ENCODE peak calls at places on chromosome 12, in five cellular contexts. One of them, this sample, is unnamed.

GRCh38 chr12:77161944-77162343 is 96.6 kb upstream of the E2F7 start:
- DNase-seq in ecto neural progenitor cell: peak; percentile 65
- DNase-seq in lung microvascular endothelial cell: no peak
- DNase-seq in hypothalamus: no peak
- DNase-seq in H4: no peak
- DNase-seq in this sample: no peak

GRCh38 chr12:76922821-76923315 is 44.0 kb upstream of the CSRP2 start:
- DNase-seq in lung microvascular endothelial cell: no peak
- DNase-seq in ecto neural progenitor cell: no peak
- DNase-seq in H4: no peak
- DNase-seq in hypothalamus: no peak
- DNase-seq in this sample: no peak

GRCh38 chr12:7571253-7571652 is 67.7 kb upstream of the CD163 start:
- DNase-seq in ecto neural progenitor cell: no peak
- DNase-seq in H4: no peak
- DNase-seq in lung microvascular endothelial cell: no peak
- DNase-seq in hypothalamus: no peak
- DNase-seq in this sample: no peak

GRCh38 chr12:25767613-25768012 is 190.9 kb upstream of the RASSF8 start:
- DNase-seq in lung microvascular endothelial cell: no peak
- DNase-seq in H4: no peak
- DNase-seq in hypothalamus: no peak
- DNase-seq in ecto neural progenitor cell: no peak
- DNase-seq in this sample: no peak

GRCh38 chr12:4984971-4985370 is 58.7 kb upstream of the KCNA5 start:
- DNase-seq in hypothalamus: no peak
- DNase-seq in lung microvascular endothelial cell: no peak
- DNase-seq in ecto neural progenitor cell: no peak
- DNase-seq in H4: no peak
- DNase-seq in this sample: no peak

GRCh38 chr12:127832172-127832571 is 434.8 kb upstream of the TMEM132C start:
- DNase-seq in hypothalamus: no peak
- DNase-seq in ecto neural progenitor cell: no peak
- DNase-seq in H4: no peak
- DNase-seq in lung microvascular endothelial cell: no peak
- DNase-seq in this sample: no peak

GRCh38 chr12:22969521-22969920 is 344.6 kb downstream of the ETNK1 start:
- DNase-seq in lung microvascular endothelial cell: no peak
- DNase-seq in hypothalamus: no peak
- DNase-seq in ecto neural progenitor cell: no peak
- DNase-seq in H4: no peak
- DNase-seq in this sample: no peak

GRCh38 chr12:69553626-69554248 is 31.5 kb upstream of the CCT2 start:
- DNase-seq in lung microvascular endothelial cell: peak; percentile 78
- DNase-seq in hypothalamus: no peak
- DNase-seq in H4: peak; percentile 40
- DNase-seq in ecto neural progenitor cell: no peak
- DNase-seq in this sample: peak; percentile 18

GRCh38 chr12:100661300-100661951 is 87.9 kb downstream of the GAS2L3 start:
- DNase-seq in lung microvascular endothelial cell: peak; percentile 55
- DNase-seq in hypothalamus: no peak
- DNase-seq in H4: no peak
- DNase-seq in ecto neural progenitor cell: no peak
- DNase-seq in this sample: no peak

GRCh38 chr12:20493924-20494323 is 125.6 kb downstream of the PDE3A start:
- DNase-seq in ecto neural progenitor cell: no peak
- DNase-seq in H4: no peak
- DNase-seq in lung microvascular endothelial cell: no peak
- DNase-seq in hypothalamus: no peak
- DNase-seq in this sample: no peak

GRCh38 chr12:112149596-112149995 is 24.2 kb downstream of the TRAFD1 start:
- DNase-seq in hypothalamus: no peak
- DNase-seq in lung microvascular endothelial cell: no peak
- DNase-seq in ecto neural progenitor cell: peak; percentile 43
- DNase-seq in H4: no peak
- DNase-seq in this sample: no peak

GRCh38 chr12:116975779-116976393 is 65.1 kb downstream of the FBXW8 start:
- DNase-seq in lung microvascular endothelial cell: no peak
- DNase-seq in ecto neural progenitor cell: no peak
- DNase-seq in hypothalamus: no peak
- DNase-seq in H4: no peak
- DNase-seq in this sample: no peak

GRCh38 chr12:63787306-63787705 is 7.6 kb downstream of the RXYLT1 start:
- DNase-seq in lung microvascular endothelial cell: no peak
- DNase-seq in ecto neural progenitor cell: no peak
- DNase-seq in hypothalamus: no peak
- DNase-seq in H4: no peak
- DNase-seq in this sample: no peak

GRCh38 chr12:15701212-15701611 is 88.0 kb downstream of the EPS8 start:
- DNase-seq in H4: no peak
- DNase-seq in lung microvascular endothelial cell: peak; percentile 64
- DNase-seq in ecto neural progenitor cell: no peak
- DNase-seq in hypothalamus: no peak
- DNase-seq in this sample: no peak

GRCh38 chr12:115044073-115044472 is 360.1 kb upstream of the TBX3 start:
- DNase-seq in H4: peak; percentile 16
- DNase-seq in lung microvascular endothelial cell: no peak
- DNase-seq in ecto neural progenitor cell: no peak
- DNase-seq in hypothalamus: no peak
- DNase-seq in this sample: no peak

GRCh38 chr12:108816652-108817335 is 40.6 kb downstream of the SSH1 start:
- DNase-seq in hypothalamus: no peak
- DNase-seq in H4: no peak
- DNase-seq in ecto neural progenitor cell: no peak
- DNase-seq in lung microvascular endothelial cell: no peak
- DNase-seq in this sample: peak; percentile 49

GRCh38 chr12:94649349-94650142 is 811 bp downstream of the TMCC3 start:
- DNase-seq in hypothalamus: no peak
- DNase-seq in H4: no peak
- DNase-seq in lung microvascular endothelial cell: peak; percentile 67
- DNase-seq in ecto neural progenitor cell: peak; percentile 82
- DNase-seq in this sample: peak; percentile 64

GRCh38 chr12:16076553-16076952 is 165.4 kb downstream of the DERA start:
- DNase-seq in lung microvascular endothelial cell: peak; percentile 13
- DNase-seq in hypothalamus: no peak
- DNase-seq in H4: peak; percentile 31
- DNase-seq in ecto neural progenitor cell: no peak
- DNase-seq in this sample: no peak

GRCh38 chr12:59620326-59620725 is 24.5 kb downstream of the SLC16A7 start:
- DNase-seq in hypothalamus: no peak
- DNase-seq in H4: no peak
- DNase-seq in lung microvascular endothelial cell: no peak
- DNase-seq in ecto neural progenitor cell: no peak
- DNase-seq in this sample: peak; percentile 6

GRCh38 chr12:7638064-7638763 is 27.5 kb downstream of the APOBEC1 start:
- DNase-seq in lung microvascular endothelial cell: no peak
- DNase-seq in H4: no peak
- DNase-seq in ecto neural progenitor cell: peak; percentile 76
- DNase-seq in hypothalamus: no peak
- DNase-seq in this sample: no peak

GRCh38 chr12:96404683-96405082 is 4.4 kb upstream of the CDK17 start:
- DNase-seq in hypothalamus: no peak
- DNase-seq in ecto neural progenitor cell: no peak
- DNase-seq in H4: no peak
- DNase-seq in lung microvascular endothelial cell: peak; percentile 72
- DNase-seq in this sample: no peak

GRCh38 chr12:113724703-113725556 is 241.2 kb downstream of the RBM19 start:
- DNase-seq in ecto neural progenitor cell: no peak
- DNase-seq in lung microvascular endothelial cell: no peak
- DNase-seq in H4: no peak
- DNase-seq in hypothalamus: no peak
- DNase-seq in this sample: no peak

GRCh38 chr12:12946686-12947355 is 5.1 kb downstream of the GPRC5D start:
- DNase-seq in H4: no peak
- DNase-seq in hypothalamus: peak; percentile 38
- DNase-seq in ecto neural progenitor cell: no peak
- DNase-seq in lung microvascular endothelial cell: no peak
- DNase-seq in this sample: peak; percentile 79

GRCh38 chr12:19474147-19474546 is 34.9 kb downstream of the AEBP2 start:
- DNase-seq in H4: no peak
- DNase-seq in hypothalamus: no peak
- DNase-seq in lung microvascular endothelial cell: no peak
- DNase-seq in ecto neural progenitor cell: no peak
- DNase-seq in this sample: no peak

GRCh38 chr12:72053604-72054003 is 115.0 kb downstream of the TPH2 start:
- DNase-seq in lung microvascular endothelial cell: no peak
- DNase-seq in hypothalamus: no peak
- DNase-seq in ecto neural progenitor cell: no peak
- DNase-seq in H4: no peak
- DNase-seq in this sample: no peak

GRCh38 chr12:71054551-71054950 is 103.2 kb downstream of the TSPAN8 start:
- DNase-seq in hypothalamus: no peak
- DNase-seq in lung microvascular endothelial cell: no peak
- DNase-seq in H4: no peak
- DNase-seq in ecto neural progenitor cell: no peak
- DNase-seq in this sample: no peak

GRCh38 chr12:29226621-29227020 is 77.5 kb downstream of the FAR2 start:
- DNase-seq in H4: no peak
- DNase-seq in lung microvascular endothelial cell: no peak
- DNase-seq in hypothalamus: no peak
- DNase-seq in ecto neural progenitor cell: no peak
- DNase-seq in this sample: no peak

GRCh38 chr12:25707056-25707455 is 154.0 kb upstream of the LMNTD1 start:
- DNase-seq in ecto neural progenitor cell: no peak
- DNase-seq in lung microvascular endothelial cell: no peak
- DNase-seq in hypothalamus: no peak
- DNase-seq in H4: no peak
- DNase-seq in this sample: no peak

GRCh38 chr12:124563401-124563800 is 4.0 kb downstream of the NCOR2 start:
- DNase-seq in hypothalamus: no peak
- DNase-seq in lung microvascular endothelial cell: no peak
- DNase-seq in H4: no peak
- DNase-seq in ecto neural progenitor cell: no peak
- DNase-seq in this sample: no peak

GRCh38 chr12:106886921-106887320 is 68.8 kb upstream of the TMEM263 start:
- DNase-seq in ecto neural progenitor cell: no peak
- DNase-seq in lung microvascular endothelial cell: no peak
- DNase-seq in H4: no peak
- DNase-seq in hypothalamus: no peak
- DNase-seq in this sample: no peak